ENCODE peak calls at places on chromosomes 4 and X, in seven cellular contexts. R, B, D, Y, A, M and L are unnamed samples. For H3K4me1, the result is how much of the 10 kb centered on the place peaks cover.

GRCh38 chrX:38923451-38923969 is 122.3 kb downstream of the MID1IP1 start:
- DNase-seq in R (no peak), B (no peak), D (no peak), Y (no peak), A (no peak), M (no peak), L (no peak)

GRCh38 chrX:136865270-136866168 is 15.0 kb downstream of the RBMX start:
- DNase-seq in R (no peak), B (no peak), D (no peak), Y (no peak), A (no peak), M (no peak), L (no peak)

GRCh38 chr4:38094419-38094818 is 134.2 kb downstream of the PTTG2 start:
- DNase-seq in R (no peak), B (no peak), D (peak), Y (no peak), A (peak), M (no peak), L (no peak)

GRCh38 chr4:86441175-86441960 is 81.5 kb upstream of the MAPK10 start:
- DNase-seq in R (peak), B (no peak), D (no peak), Y (peak), A (peak), M (peak), L (no peak)

GRCh38 chrX:2325076-2325784 is 175.5 kb downstream of the DHRSX start:
- DNase-seq in R (peak), B (no peak), D (peak), Y (no peak), A (no peak), M (peak), L (no peak)

GRCh38 chr4:27248829-27249228 is 388.2 kb downstream of the STIM2 start:
- DNase-seq in R (peak), B (no peak), D (no peak), Y (no peak), A (no peak), M (no peak), L (no peak)

GRCh38 chrX:110178179-110178865 is 139.6 kb downstream of the AMMECR1 start:
- DNase-seq in R (no peak), B (no peak), D (no peak), Y (no peak), A (no peak), M (no peak), L (no peak)

GRCh38 chr4:123488916-123489315 is 92.3 kb downstream of the SPRY1 start:
- DNase-seq in R (peak), B (no peak), D (no peak), Y (peak), A (no peak), M (peak), L (no peak)

GRCh38 chr4:47705326-47705981 is 132.4 kb downstream of the CORIN start:
- DNase-seq in R (peak), B (no peak), D (no peak), Y (peak), A (peak), M (peak), L (no peak)

GRCh38 chr4:23827971-23828680 is 61.7 kb downstream of the PPARGC1A start:
- DNase-seq in R (peak), B (no peak), D (no peak), Y (peak), A (no peak), M (no peak), L (no peak)

GRCh38 chr4:162408309-162408708 is 244.5 kb upstream of the FSTL5 start:
- DNase-seq in R (no peak), B (no peak), D (no peak), Y (no peak), A (no peak), M (no peak), L (no peak)

GRCh38 chr4:8901335-8901734 is 29.7 kb upstream of the HMX1 start:
- DNase-seq in R (no peak), B (no peak), D (no peak), Y (no peak), A (no peak), M (no peak), L (no peak)

GRCh38 chrX:18449271-18449670 is 23.9 kb downstream of the CDKL5 start:
- DNase-seq in R (no peak), B (no peak), D (no peak), Y (no peak), A (no peak), M (no peak), L (no peak)

GRCh38 chr4:150348079-150348478 is 233.9 kb upstream of the MAB21L2 start:
- DNase-seq in R (peak), B (no peak), D (no peak), Y (peak), A (no peak), M (no peak), L (no peak)

GRCh38 chr4:16846520-16847117 is 51.8 kb downstream of the LDB2 start:
- DNase-seq in R (no peak), B (no peak), D (no peak), Y (no peak), A (no peak), M (no peak), L (no peak)

GRCh38 chr4:67436742-67437141 is 108.6 kb downstream of the CENPC start:
- DNase-seq in R (peak), B (no peak), D (no peak), Y (peak), A (peak), M (peak), L (no peak)

GRCh38 chr4:188839704-188840103 is 700.5 kb downstream of the TRIML1 start:
- DNase-seq in R (peak), B (no peak), D (no peak), Y (no peak), A (no peak), M (no peak), L (no peak)

GRCh38 chr4:96183630-96184029 is 343.7 kb downstream of the PDHA2 start:
- DNase-seq in R (no peak), B (no peak), D (no peak), Y (no peak), A (no peak), M (no peak), L (no peak)

GRCh38 chrX:43627669-43628068 is 28.4 kb upstream of the MAOA start:
- DNase-seq in R (no peak), B (no peak), D (no peak), Y (no peak), A (no peak), M (peak), L (no peak)

GRCh38 chrX:120357186-120357585 is 4.7 kb upstream of the ATP1B4 start:
- DNase-seq in R (no peak), B (no peak), D (no peak), Y (no peak), A (no peak), M (no peak), L (no peak)

GRCh38 chr4:55393461-55394320 is 2.1 kb upstream of the TMEM165 start:
- DNase-seq in R (peak), B (no peak), D (no peak), Y (no peak), A (no peak), M (no peak), L (no peak)

GRCh38 chr4:117783716-117784115 is 250.6 kb upstream of the NDST3 start:
- DNase-seq in R (peak), B (no peak), D (no peak), Y (peak), A (no peak), M (no peak), L (no peak)

GRCh38 chr4:165402375-165402774 is 23.6 kb downstream of the CPE start:
- DNase-seq in R (no peak), B (no peak), D (no peak), Y (no peak), A (peak), M (no peak), L (no peak)

GRCh38 chrX:97860206-97860605 is 976.5 kb downstream of the RPA4 start:
- DNase-seq in R (peak), B (no peak), D (no peak), Y (peak), A (no peak), M (no peak), L (peak)

GRCh38 chrX:24513416-24513815 is 48.3 kb downstream of the PDK3 start:
- DNase-seq in R (no peak), B (no peak), D (no peak), Y (no peak), A (no peak), M (no peak), L (no peak)

GRCh38 chr4:80295841-80296240 is 29.4 kb downstream of the FGF5 start:
- DNase-seq in R (peak), B (no peak), D (no peak), Y (no peak), A (no peak), M (no peak), L (no peak)

GRCh38 chrX:7996414-7996813 is 69.2 kb upstream of the PNPLA4 start:
- DNase-seq in R (peak), B (no peak), D (no peak), Y (peak), A (peak), M (peak), L (peak)

GRCh38 chr4:145623831-145624230 is 4.6 kb downstream of the MMAA start:
- DNase-seq in R (peak), B (no peak), D (no peak), Y (peak), A (no peak), M (no peak), L (no peak)

GRCh38 chr4:70666369-70666768 is at the start of gene JCHAIN:
- DNase-seq in R (peak), B (no peak), D (no peak), Y (no peak), A (no peak), M (no peak), L (no peak)

GRCh38 chrX:72392042-72392441 is 86.3 kb upstream of the CITED1 start:
- DNase-seq in R (no peak), B (no peak), D (no peak), Y (no peak), A (no peak), M (no peak), L (no peak)

GRCh38 chr4:2791518-2792395 is 1.1 kb upstream of the SH3BP2 start:
- DNase-seq in R (no peak), B (no peak), D (no peak), Y (no peak), A (no peak), M (no peak), L (no peak)
- H3K4me1 ChIP-seq in R (under half), B (under half), D (under half), Y (under half), A (under half), M (under half), L (under half)

GRCh38 chr4:128256539-128256938 is 31.1 kb downstream of the PGRMC2 start:
- DNase-seq in R (no peak), B (no peak), D (no peak), Y (no peak), A (no peak), M (no peak), L (no peak)
- H2BK120ac ChIP-seq in R (no peak), B (no peak), D (no peak), Y (no peak), A (no peak), M (no peak), L (no peak)

GRCh38 chr4:41753942-41754341 is 5.4 kb upstream of the PHOX2B start:
- DNase-seq in R (no peak), B (no peak), D (no peak), Y (no peak), A (no peak), M (no peak), L (no peak)
- H3K4me1 ChIP-seq in R (under half), B (under half), D (under half), Y (under half), A (under half), M (under half), L (under half)

GRCh38 chr4:83552085-83552484 is 16.2 kb downstream of the GPAT3 start:
- DNase-seq in R (no peak), B (no peak), D (no peak), Y (peak), A (peak), M (no peak), L (no peak)

GRCh38 chr4:83548151-83548905 is 12.4 kb downstream of the GPAT3 start:
- DNase-seq in R (peak), B (peak), D (peak), Y (peak), A (peak), M (peak), L (no peak)

GRCh38 chr4:83542225-83542624 is 6.3 kb downstream of the GPAT3 start:
- DNase-seq in R (no peak), B (no peak), D (no peak), Y (no peak), A (no peak), M (no peak), L (no peak)

DNA sequence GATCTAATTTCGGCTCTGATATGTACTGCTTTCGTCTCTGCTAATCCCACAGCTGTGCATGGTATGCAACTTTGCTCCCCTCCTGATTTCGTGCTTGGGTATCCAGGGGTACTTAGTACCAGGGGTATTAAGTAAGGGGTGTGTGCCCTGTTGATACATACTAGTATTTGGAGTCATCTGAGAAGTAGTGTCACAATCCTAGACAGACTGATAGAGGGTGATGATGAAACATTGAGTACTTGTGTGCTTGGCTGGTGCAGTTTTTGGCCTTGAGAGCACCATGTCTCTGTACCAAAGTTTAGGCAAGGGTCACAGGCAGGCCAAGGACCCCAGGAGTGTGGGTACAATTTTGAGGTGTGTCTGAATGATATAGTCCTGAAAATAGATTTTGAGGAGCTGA is 10.9 kb downstream of the GPAT3 start:
- DNase-seq in R (no peak), B (no peak), D (no peak), Y (peak), A (no peak), M (peak), L (no peak)
- H2BK120ac ChIP-seq in R (peak), B (no peak), D (no peak), Y (no peak), A (no peak), M (no peak), L (no peak)